ENCODE peak calls at places on chromosomes 2 and 18, in nine cellular contexts. N is caudate nucleus; O is activated naive CD4-positive, alpha-beta T cell; A is HEK293T; H is NCI-H524 treated with DMSO at 0.1 percent for 48 hours; K is NCI-H748 treated with DMSO at 0.1 percent for 48 hours; M is Panc1; B is stimulated activated CD4-positive, alpha-beta T cell treated with anti-CD3 and anti-CD28 coated beads, Interleukin-1b, Interleukin-23, amount 100 ng/mL, for 24 hours; R is activated CD4-positive, alpha-beta T cell treated with anti-CD3 and anti-CD28 coated beads, Interleukin-2, amount 50 U/mL, for 4 hours. T is an unnamed sample.

GRCh38 chr2:54396107-54396506 is 60.0 kb upstream of the SPTBN1 start:
- DNase-seq in N (no peak), O (no peak), A (no peak), H (no peak), K (no peak), M (no peak), B (no peak), R (no peak), T (no peak)

GRCh38 chr2:161243873-161244272 is 64.4 kb upstream of the PSMD14 start:
- DNase-seq in N (no peak), O (no peak), A (no peak), H (no peak), K (no peak), M (no peak), B (no peak), R (no peak), T (no peak)

GRCh38 chr2:121196849-121197155 is 88.2 kb downstream of the TFCP2L1 start:
- DNase-seq in N (no peak), O (no peak), A (no peak), H (no peak), K (no peak), M (no peak), B (no peak), R (no peak), T (no peak)

GRCh38 chr2:43086451-43087221 is 139.8 kb downstream of the ZFP36L2 start:
- DNase-seq in N (no peak), O (no peak), A (no peak), H (no peak), K (no peak), M (peak), B (no peak), R (no peak), T (peak)

GRCh38 chr2:12352891-12353290 is 363.8 kb upstream of the TRIB2 start:
- DNase-seq in N (no peak), O (no peak), A (no peak), H (no peak), K (peak), M (no peak), B (no peak), R (no peak), T (no peak)

GRCh38 chr2:232329716-232330067 is 48.9 kb upstream of the ALPP start:
- DNase-seq in N (no peak), O (no peak), A (no peak), H (no peak), K (no peak), M (no peak), B (no peak), R (no peak), T (no peak)

GRCh38 chr2:218387369-218388194 is 5.5 kb downstream of the SLC11A1 start:
- DNase-seq in N (no peak), O (no peak), A (peak), H (no peak), K (peak), M (no peak), B (no peak), R (no peak), T (no peak)

GRCh38 chr2:207385076-207385475 is 144.7 kb upstream of the CREB1 start:
- DNase-seq in N (no peak), O (no peak), A (no peak), H (no peak), K (no peak), M (no peak), B (no peak), R (no peak), T (no peak)

GRCh38 chr2:12715258-12715865 is 1.4 kb upstream of the TRIB2 start:
- DNase-seq in N (no peak), O (no peak), A (no peak), H (no peak), K (no peak), M (no peak), B (no peak), R (no peak), T (no peak)

GRCh38 chr18:35513181-35513932 is 15.6 kb upstream of the INO80C start:
- DNase-seq in N (no peak), O (no peak), A (peak), H (no peak), K (no peak), M (peak), B (no peak), R (no peak), T (no peak)

GRCh38 chr18:73355076-73355475 is 487.3 kb upstream of the NETO1 start:
- DNase-seq in N (no peak), O (no peak), A (no peak), H (no peak), K (no peak), M (no peak), B (no peak), R (no peak), T (no peak)

GRCh38 chr18:13273800-13274199 is 55.2 kb downstream of the LDLRAD4 start:
- DNase-seq in N (no peak), O (no peak), A (no peak), H (no peak), K (no peak), M (no peak), B (no peak), R (peak), T (no peak)

GRCh38 chr2:176079851-176080539 is 3.8 kb downstream of the EVX2 start:
- DNase-seq in N (no peak), O (no peak), A (peak), H (peak), K (peak), M (no peak), B (no peak), R (no peak), T (no peak)

GRCh38 chr2:200095436-200095835 is 140.1 kb downstream of the MAIP1 start:
- DNase-seq in N (no peak), O (no peak), A (no peak), H (no peak), K (no peak), M (no peak), B (no peak), R (no peak), T (no peak)

GRCh38 chr2:154591294-154591693 is 107.2 kb upstream of the KCNJ3 start:
- DNase-seq in N (no peak), O (no peak), A (no peak), H (no peak), K (no peak), M (no peak), B (no peak), R (no peak), T (no peak)

GRCh38 chr2:122156101-122156500 is 400.6 kb downstream of the TSN start:
- DNase-seq in N (no peak), O (no peak), A (no peak), H (no peak), K (no peak), M (no peak), B (no peak), R (no peak), T (no peak)

GRCh38 chr2:9758741-9759140 is 84.5 kb upstream of the TAF1B start:
- DNase-seq in N (no peak), O (no peak), A (no peak), H (no peak), K (no peak), M (no peak), B (no peak), R (no peak), T (no peak)

GRCh38 chr2:109438773-109439191 is 175.0 kb downstream of the SEPTIN10 start:
- DNase-seq in N (peak), O (no peak), A (no peak), H (no peak), K (no peak), M (no peak), B (no peak), R (no peak), T (no peak)

GRCh38 chr2:201932511-201932910 is 101.1 kb upstream of the FZD7 start:
- DNase-seq in N (no peak), O (no peak), A (peak), H (peak), K (no peak), M (no peak), B (no peak), R (no peak), T (no peak)

GRCh38 chr18:74734013-74734444 is 136.4 kb downstream of the ZNF407 start:
- DNase-seq in N (no peak), O (no peak), A (no peak), H (no peak), K (no peak), M (no peak), B (no peak), R (no peak), T (no peak)

GRCh38 chr18:26052497-26052896 is 37.9 kb downstream of the SS18 start:
- DNase-seq in N (no peak), O (no peak), A (no peak), H (no peak), K (no peak), M (no peak), B (no peak), R (no peak), T (no peak)